ENCODE peak calls at places on chromosomes 3 and 15, in seven cellular contexts. H is sciatic nerve; J is SJCRH30; X is cardiac septum; L is GM19239; W is Caki2; I is stimulated activated CD4-positive, alpha-beta T cell treated with anti-CD3 and anti-CD28 coated beads, Interleukin-12 subunit alpha, Interleukin-12 subunit beta, amount 100 ng/mL, for 4 hours. Y is an unnamed sample.

GRCh38 chr3:31077021-31077601 is 182.7 kb upstream of the GADL1 start:
- DNase-seq in H (no peak), J (no peak), X (no peak), L (no peak), W (peak), I (peak), Y (no peak)

GRCh38 chr3:196122021-196122687 is 40.3 kb upstream of the TFRC start:
- DNase-seq in H (peak), J (no peak), X (no peak), L (no peak), W (no peak), I (no peak), Y (no peak)

GRCh38 chr3:71064288-71064975 is 519.1 kb downstream of the FOXP1 start:
- DNase-seq in H (peak), J (peak), X (no peak), L (peak), W (peak), I (peak), Y (peak)

GRCh38 chr3:113698891-113699465 is 2.5 kb upstream of the USF3 start:
- DNase-seq in H (no peak), J (no peak), X (no peak), L (no peak), W (peak), I (no peak), Y (peak)

GRCh38 chr3:184659797-184660301 is 52.0 kb downstream of the MAGEF1 start:
- DNase-seq in H (no peak), J (peak), X (no peak), L (no peak), W (no peak), I (no peak), Y (no peak)

GRCh38 chr3:2024037-2024436 is 74.6 kb upstream of the CNTN4 start:
- DNase-seq in H (no peak), J (peak), X (no peak), L (no peak), W (peak), I (no peak), Y (no peak)

GRCh38 chr3:149145926-149146325 is 16.5 kb downstream of the HPS3 start:
- DNase-seq in H (no peak), J (no peak), X (no peak), L (peak), W (no peak), I (no peak), Y (no peak)

GRCh38 chr15:92618121-92618520 is 37.5 kb downstream of the FAM174B start:
- DNase-seq in H (peak), J (peak), X (peak), L (no peak), W (no peak), I (no peak), Y (no peak)

GRCh38 chr15:39745415-39745814 is 37.2 kb downstream of the FSIP1 start:
- DNase-seq in H (no peak), J (no peak), X (no peak), L (no peak), W (no peak), I (no peak), Y (no peak)

GRCh38 chr3:30681276-30682211 is 75.1 kb downstream of the TGFBR2 start:
- DNase-seq in H (peak), J (no peak), X (no peak), L (no peak), W (no peak), I (no peak), Y (peak)

GRCh38 chr15:68223171-68223570 is 6.4 kb downstream of the CLN6 start:
- DNase-seq in H (peak), J (no peak), X (no peak), L (no peak), W (no peak), I (no peak), Y (no peak)

GRCh38 chr3:19994796-19995195 is 17.3 kb downstream of the PP2D1 start:
- DNase-seq in H (no peak), J (no peak), X (no peak), L (no peak), W (no peak), I (no peak), Y (no peak)

GRCh38 chr15:27681038-27681437 is 418.1 kb downstream of the OCA2 start:
- DNase-seq in H (no peak), J (peak), X (no peak), L (peak), W (no peak), I (peak), Y (no peak)

GRCh38 chr3:188153498-188153948 is 434 bp upstream of the LPP start:
- DNase-seq in H (no peak), J (peak), X (peak), L (peak), W (peak), I (peak), Y (peak)

GRCh38 chr3:138875754-138876664 is 41.3 kb upstream of the PIK3CB start:
- DNase-seq in H (no peak), J (no peak), X (no peak), L (no peak), W (no peak), I (no peak), Y (no peak)

GRCh38 chr3:149554826-149555225 is 80.3 kb downstream of the TM4SF4 start:
- DNase-seq in H (no peak), J (no peak), X (no peak), L (no peak), W (peak), I (no peak), Y (peak)

GRCh38 chr3:23913873-23914743 is 2.7 kb downstream of the NKIRAS1 start:
- DNase-seq in H (no peak), J (no peak), X (no peak), L (no peak), W (no peak), I (no peak), Y (no peak)

GRCh38 chr3:195162033-195162669 is 108.8 kb downstream of the XXYLT1 start:
- DNase-seq in H (no peak), J (no peak), X (no peak), L (peak), W (no peak), I (no peak), Y (no peak)

GRCh38 chr3:27596334-27596841 is 112.2 kb upstream of the SLC4A7 start:
- DNase-seq in H (no peak), J (no peak), X (no peak), L (no peak), W (peak), I (no peak), Y (no peak)

GRCh38 chr15:75232826-75233503 is 25.2 kb upstream of the GOLGA6C start:
- DNase-seq in H (no peak), J (no peak), X (peak), L (no peak), W (no peak), I (no peak), Y (no peak)

GRCh38 chr15:68795298-68795848 is 25.3 kb downstream of the ANP32A start:
- DNase-seq in H (peak), J (no peak), X (peak), L (no peak), W (no peak), I (peak), Y (peak)

GRCh38 chr3:28348637-28349396 is at the start of the genes AZI2 and ZCWPW2:
- DNase-seq in H (peak), J (peak), X (peak), L (peak), W (peak), I (peak), Y (peak)

Y was measured in heart right ventricle.